ENCODE peak calls at places on chromosomes 16 and 17, in four cellular contexts. Z is OCI-LY7; N is stimulated activated CD4-positive, alpha-beta T cell treated with anti-CD3 and anti-CD28 coated beads, TNF-alpha, amount 100 ng/mL, for 24 hours; M is heart left ventricle. E is an unnamed sample.
A peak's percentile ranks its signal among the peaks of the same experiment; 100 is the strongest.

GRCh38 chr17:77570565-77570898 is 388.0 kb upstream of the TNRC6C start:
- DNase-seq in Z (no peak), N (no peak), M (no peak), E (no peak)

GRCh38 chr16:2487903-2488531 is 13.1 kb downstream of the TBC1D24 start:
- DNase-seq in N (no peak), M (no peak), Z (no peak), E (no peak)

GRCh38 chr17:50051082-50051576 is 4.8 kb upstream of the ITGA3 start:
- DNase-seq in M (no peak), Z (no peak), N (peak; percentile 84), E (no peak)

GRCh38 chr17:50529849-50530248 is 2.7 kb upstream of the EPN3 start:
- DNase-seq in M (no peak), Z (no peak), N (no peak), E (no peak)

GRCh38 chr16:25037221-25037620 is 22.1 kb upstream of the ARHGAP17 start:
- DNase-seq in Z (no peak), M (no peak), N (no peak), E (no peak)

GRCh38 chr16:49825006-49825405 is 30.9 kb downstream of the ZNF423 start:
- DNase-seq in M (no peak), N (no peak), Z (no peak), E (no peak)

GRCh38 chr17:71828182-71828596 is 292.6 kb upstream of the SOX9 start:
- DNase-seq in Z (no peak), N (no peak), M (no peak), E (no peak)

GRCh38 chr17:49843774-49844350 is 4.0 kb downstream of the TAC4 start:
- DNase-seq in N (no peak), Z (peak; percentile 27), M (no peak), E (peak; percentile 67)

GRCh38 chr17:74259667-74260524 is 14.1 kb upstream of the DNAI2 start:
- DNase-seq in Z (no peak), M (no peak), N (no peak), E (no peak)

GRCh38 chr17:64410750-64411490 is 20.3 kb upstream of the PECAM1 start:
- DNase-seq in M (no peak), Z (no peak), N (no peak), E (no peak)

GRCh38 chr17:49716952-49717351 is 9.2 kb upstream of the SLC35B1 start:
- DNase-seq in M (no peak), N (no peak), Z (no peak), E (no peak)

GRCh38 chr17:57584050-57584551 is 161.0 kb downstream of the CCDC182 start:
- DNase-seq in M (no peak), Z (no peak), N (no peak), E (no peak)

GRCh38 chr17:56290486-56291118 is 137.3 kb downstream of the ANKFN1 start:
- DNase-seq in M (no peak), Z (no peak), N (no peak), E (no peak)

GRCh38 chr17:44652727-44653126 is 3.5 kb upstream of the MEIOC start:
- DNase-seq in Z (no peak), M (no peak), N (no peak), E (no peak)

GRCh38 chr17:27433521-27433920 is 22.7 kb upstream of the KSR1 start:
- DNase-seq in M (no peak), N (no peak), Z (no peak), E (no peak)

GRCh38 chr16:59601452-59601851 is 867.3 kb upstream of the GOT2 start:
- DNase-seq in N (no peak), M (no peak), Z (no peak), E (no peak)

GRCh38 chr17:74922694-74923537 is at the start of gene USH1G:
- DNase-seq in N (no peak), M (no peak), Z (no peak), E (peak; percentile 50)

GRCh38 chr17:79948918-79949645 is 86.6 kb downstream of the TBC1D16 start:
- DNase-seq in M (no peak), N (no peak), Z (no peak), E (peak; percentile 4)

GRCh38 chr17:77462553-77463497 is 322.1 kb downstream of the SEC14L1 start:
- DNase-seq in N (no peak), M (no peak), Z (no peak), E (no peak)

GRCh38 chr16:69019811-69020210 is 85.6 kb upstream of the HAS3 start:
- DNase-seq in M (no peak), Z (no peak), N (no peak), E (no peak)

GRCh38 chr17:62735027-62735651 is 73.0 kb downstream of the MARCHF10 start:
- DNase-seq in Z (no peak), N (no peak), M (no peak), E (no peak)

GRCh38 chr17:1511756-1512321 is 4.6 kb downstream of the INPP5K start:
- DNase-seq in M (peak; percentile 58), N (no peak), Z (no peak), E (peak; percentile 37)

GRCh38 chr17:7404737-7405412 is 978 bp upstream of the TMEM256 start:
- DNase-seq in Z (no peak), N (peak; percentile 63), M (peak; percentile 66), E (peak; percentile 64)

GRCh38 chr17:31272236-31272635 is 24.8 kb downstream of the OMG start:
- DNase-seq in Z (no peak), M (no peak), N (no peak), E (no peak)

GRCh38 chr17:75086496-75087181 is 1.1 kb upstream of the SLC16A5 start:
- DNase-seq in Z (no peak), M (no peak), N (no peak), E (no peak)

GRCh38 chr17:79840204-79840988 is 1.2 kb upstream of the CBX4 start:
- DNase-seq in N (no peak), Z (no peak), M (no peak), E (peak; percentile 54)

GRCh38 chr17:61248399-61248798 is 151.2 kb upstream of the TBX2 start:
- DNase-seq in N (no peak), M (no peak), Z (no peak), E (peak; percentile 27)

GRCh38 chr17:55762086-55762858 is 11.4 kb downstream of the PCTP start:
- DNase-seq in Z (no peak), N (no peak), M (no peak), E (no peak)

GRCh38 chr17:76265624-76266243 is 586 bp downstream of the UBALD2 start:
- DNase-seq in Z (peak; percentile 54), N (peak; percentile 48), M (peak; percentile 64), E (peak; percentile 45)